ENCODE peak calls at places on chromosomes 1 and 21, in seven cellular contexts. K, S, B, T, N, U and M are unnamed samples.

GRCh38 chr1:194952171-194952570 is 1656.1 kb downstream of the KCNT2 start:
- DNase-seq in N (no peak), B (no peak), T (no peak), S (no peak), K (no peak), U (no peak), M (no peak)

GRCh38 chr21:45033791-45034555 is 40.4 kb upstream of the ADARB1 start:
- DNase-seq in N (no peak), K (peak; percentile 73), B (no peak), U (no peak), S (no peak), T (no peak), M (no peak)

GRCh38 chr1:157910270-157910669 is 68.7 kb upstream of the CD5L start:
- DNase-seq in T (no peak), B (no peak), S (no peak), K (no peak), U (no peak), N (no peak), M (no peak)

GRCh38 chr1:6819641-6820040 is 34.4 kb downstream of the CAMTA1 start:
- DNase-seq in B (no peak), N (no peak), S (no peak), U (peak; percentile 60), T (no peak), K (peak; percentile 48), M (no peak)

GRCh38 chr1:4344065-4344753 is 310.2 kb upstream of the AJAP1 start:
- DNase-seq in T (no peak), K (no peak), S (no peak), B (no peak), N (no peak), U (no peak), M (no peak)

GRCh38 chr21:37717534-37717933 is 198.7 kb downstream of the KCNJ6 start:
- DNase-seq in B (no peak), U (no peak), S (no peak), K (no peak), T (no peak), N (no peak), M (no peak)

GRCh38 chr1:23149110-23149509 is 19.5 kb downstream of the LUZP1 start:
- DNase-seq in N (no peak), B (no peak), S (no peak), T (no peak), U (no peak), K (no peak), M (no peak)

GRCh38 chr1:61182049-61182448 is 99.7 kb downstream of the NFIA start:
- DNase-seq in T (no peak), K (peak; percentile 65), U (peak; percentile 70), S (no peak), B (no peak), N (no peak), M (no peak)

GRCh38 chr1:1669468-1670440 is 10.9 kb upstream of the CDK11B start:
- DNase-seq in K (no peak), N (no peak), T (no peak), B (no peak), U (no peak), S (no peak), M (no peak)

GRCh38 chr1:53063744-53064515 is 1.9 kb downstream of the PODN start:
- DNase-seq in T (no peak), U (no peak), S (no peak), K (no peak), N (no peak), B (no peak), M (no peak)

GRCh38 chr1:54475357-54476230 is 69.4 kb upstream of the SSBP3 start:
- DNase-seq in U (no peak), B (peak; percentile 59), N (no peak), K (no peak), S (no peak), T (no peak), M (no peak)

GRCh38 chr1:113659010-113659409 is 100.3 kb downstream of the PHTF1 start:
- DNase-seq in B (no peak), T (no peak), N (no peak), K (no peak), S (no peak), U (no peak), M (no peak)

GRCh38 chr1:229980009-229980408 is 87.0 kb upstream of the GALNT2 start:
- DNase-seq in N (no peak), B (no peak), K (no peak), U (no peak), T (no peak), S (no peak), M (no peak)

GRCh38 chr1:183871568-183871967 is 66.6 kb downstream of the RGL1 start:
- DNase-seq in B (no peak), S (no peak), U (peak; percentile 13), K (no peak), N (no peak), T (no peak), M (no peak)

GRCh38 chr21:42411197-42411869 is 7.6 kb downstream of the UBASH3A start:
- DNase-seq in K (no peak), N (no peak), T (no peak), U (no peak), B (peak; percentile 53), S (peak; percentile 64), M (no peak)

GRCh38 chr1:2229032-2229920 is 1.2 kb downstream of the SKI start:
- DNase-seq in N (no peak), B (no peak), S (peak; percentile 70), T (peak; percentile 58), K (peak; percentile 69), U (peak; percentile 73), M (no peak)

GRCh38 chr1:23444104-23444533 is 19.6 kb upstream of the TCEA3 start:
- DNase-seq in T (peak; percentile 47), K (peak; percentile 72), S (no peak), N (no peak), B (no peak), U (peak; percentile 94), M (no peak)

GRCh38 chr1:186429017-186429416 is 31.9 kb downstream of the PDC start:
- DNase-seq in S (no peak), U (no peak), T (no peak), K (no peak), B (no peak), N (no peak), M (no peak)

GRCh38 chr1:28981170-28981569 is 66.8 kb downstream of the EPB41 start:
- DNase-seq in T (no peak), B (no peak), U (no peak), K (no peak), S (no peak), N (no peak), M (no peak)

GRCh38 chr21:38909929-38910328 is 104.2 kb downstream of the ETS2 start:
- DNase-seq in N (no peak), U (no peak), K (no peak), S (no peak), B (no peak), T (no peak), M (no peak)

GRCh38 chr1:154747841-154748766 is 122.0 kb downstream of the KCNN3 start:
- DNase-seq in T (no peak), B (no peak), N (no peak), S (no peak), U (peak; percentile 86), K (no peak), M (no peak)

GRCh38 chr1:6239950-6240768 is 3.8 kb upstream of the HES3 start:
- DNase-seq in S (peak; percentile 60), B (peak; percentile 63), T (no peak), K (peak; percentile 36), N (no peak), U (peak; percentile 66), M (no peak)

GRCh38 chr1:214318356-214318755 is 37.4 kb downstream of the SMYD2 start:
- DNase-seq in B (no peak), K (no peak), T (no peak), N (no peak), S (no peak), U (peak; percentile 49), M (no peak)

GRCh38 chr1:232571523-232571922 is 58.4 kb downstream of the SIPA1L2 start:
- DNase-seq in K (peak; percentile 35), U (peak; percentile 43), T (no peak), B (no peak), S (peak; percentile 63), N (no peak), M (no peak)

GRCh38 chr1:56291374-56291841 is 288.0 kb downstream of the PLPP3 start:
- DNase-seq in B (peak; percentile 36), K (no peak), N (no peak), T (peak; percentile 49), U (no peak), S (peak; percentile 54), M (no peak)

GRCh38 chr1:183234660-183235476 is 48.8 kb downstream of the LAMC2 start:
- DNase-seq in S (peak; percentile 97), K (peak; percentile 98), U (peak; percentile 97), N (peak; percentile 41), B (peak; percentile 70), T (peak; percentile 78), M (peak; percentile 63)

GRCh38 chr1:86757272-86757984 is 53.1 kb downstream of the SH3GLB1 start:
- DNase-seq in B (no peak), U (no peak), S (no peak), N (no peak), T (no peak), K (peak; percentile 45), M (no peak)

GRCh38 chr1:21553116-21553926 is 44.1 kb downstream of the ALPL start:
- DNase-seq in B (peak; percentile 41), S (peak; percentile 78), N (no peak), K (peak; percentile 89), U (peak; percentile 87), T (no peak), M (no peak)

GRCh38 chr21:21714396-21714795 is 716.2 kb downstream of the NCAM2 start:
- DNase-seq in S (peak; percentile 7), K (peak; percentile 82), B (no peak), U (peak; percentile 69), N (no peak), T (no peak), M (no peak)

GRCh38 chr1:52792002-52792401 is 50.6 kb upstream of the ZYG11A start:
- DNase-seq in N (no peak), K (peak; percentile 16), B (no peak), U (peak; percentile 35), S (no peak), T (no peak), M (no peak)

GRCh38 chr21:40732243-40732642 is 114.7 kb downstream of the DSCAM start:
- DNase-seq in S (no peak), K (no peak), T (peak; percentile 35), N (no peak), B (no peak), U (no peak), M (no peak)
- H3K23ac ChIP-seq in S (no peak overlapping the region), K (no peak overlapping the region), T (no peak overlapping the region), N (no peak overlapping the region), B (no peak overlapping the region), U (no peak overlapping the region), M (no peak overlapping the region)

GRCh38 chr21:28903448-28903847 is 89.2 kb downstream of the LTN1 start:
- DNase-seq in N (no peak), T (no peak), U (no peak), K (no peak), S (no peak), B (no peak), M (no peak)
- H3K23ac ChIP-seq in N (no peak overlapping the region), T (no peak overlapping the region), U (no peak overlapping the region), K (no peak overlapping the region), S (no peak overlapping the region), B (no peak overlapping the region), M (peak overlapping the region; percentile 35)

GRCh38 chr1:167714851-167715652 is 6.7 kb upstream of the MPZL1 start:
- DNase-seq in T (peak; percentile 97), S (peak; percentile 88), B (peak; percentile 85), N (no peak), U (peak; percentile 93), K (peak; percentile 83), M (peak; percentile 93)
- H3K23ac ChIP-seq in T (no peak overlapping the region), S (no peak overlapping the region), B (no peak overlapping the region), N (no peak overlapping the region), U (no peak overlapping the region), K (peak overlapping the region; percentile 57), M (no peak overlapping the region)

GRCh38 chr1:233816348-233816747 is 88.1 kb upstream of the SLC35F3 start:
- DNase-seq in T (no peak), K (no peak), B (no peak), S (no peak), N (no peak), U (no peak), M (no peak)
- H3K23ac ChIP-seq in T (no peak overlapping the region), K (no peak overlapping the region), B (no peak overlapping the region), S (no peak overlapping the region), N (no peak overlapping the region), U (no peak overlapping the region), M (no peak overlapping the region)